ENCODE peak calls at places on chromosome 21, in seven cellular contexts. U is BE2C, O is uterus, K is lower lobe of right lung, Q is GM06990, N is aorta, I is adipocyte. M is an unnamed sample.

GRCh38 chr21:40155563-40155962 is 288.3 kb downstream of the PCP4 start:
- DNase-seq in N (no peak), Q (no peak), U (no peak), K (no peak), I (no peak), O (no peak), M (no peak)

GRCh38 chr21:28357743-28358142 is 634.9 kb downstream of the LTN1 start:
- DNase-seq in U (no peak), O (no peak), K (no peak), Q (no peak), I (no peak), N (no peak), M (no peak)

GRCh38 chr21:34534522-34534921 is 22.5 kb upstream of the KCNE1 start:
- DNase-seq in I (no peak), N (no peak), U (no peak), K (no peak), O (no peak), Q (no peak), M (peak)

GRCh38 chr21:38477241-38477640 is 21.0 kb downstream of the ERG start:
- DNase-seq in Q (no peak), O (no peak), N (no peak), K (no peak), U (no peak), I (no peak), M (no peak)

GRCh38 chr21:38888956-38889605 is 83.4 kb downstream of the ETS2 start:
- DNase-seq in K (no peak), O (no peak), U (no peak), I (peak), N (no peak), Q (no peak), M (no peak)

GRCh38 chr21:19507682-19508260 is 1104.2 kb upstream of the TMPRSS15 start:
- DNase-seq in K (no peak), N (no peak), Q (no peak), U (no peak), O (no peak), I (no peak), M (no peak)

GRCh38 chr21:46122241-46122671 is 24.3 kb downstream of the COL6A2 start:
- DNase-seq in I (no peak), Q (no peak), N (peak), O (peak), K (peak), U (no peak), M (peak)

GRCh38 chr21:45302082-45303061 is 14.7 kb upstream of the POFUT2 start:
- DNase-seq in O (peak), K (peak), I (no peak), Q (no peak), N (peak), U (peak), M (no peak)

GRCh38 chr21:14942801-14943490 is 121.9 kb downstream of the NRIP1 start:
- DNase-seq in K (no peak), N (no peak), U (no peak), O (no peak), Q (no peak), I (no peak), M (no peak)

GRCh38 chr21:27371688-27372331 is 404.9 kb upstream of the ADAMTS5 start:
- DNase-seq in O (no peak), I (no peak), N (no peak), Q (no peak), K (no peak), U (no peak), M (no peak)

GRCh38 chr21:33069994-33070811 is at the start of gene OLIG1:
- DNase-seq in N (no peak), I (peak), U (no peak), O (no peak), K (peak), Q (peak), M (peak)
- H3K4me3 ChIP-seq in N (no peak), I (no peak), U (no peak), O (no peak), K (peak), Q (no peak), M (no peak)

DNA sequence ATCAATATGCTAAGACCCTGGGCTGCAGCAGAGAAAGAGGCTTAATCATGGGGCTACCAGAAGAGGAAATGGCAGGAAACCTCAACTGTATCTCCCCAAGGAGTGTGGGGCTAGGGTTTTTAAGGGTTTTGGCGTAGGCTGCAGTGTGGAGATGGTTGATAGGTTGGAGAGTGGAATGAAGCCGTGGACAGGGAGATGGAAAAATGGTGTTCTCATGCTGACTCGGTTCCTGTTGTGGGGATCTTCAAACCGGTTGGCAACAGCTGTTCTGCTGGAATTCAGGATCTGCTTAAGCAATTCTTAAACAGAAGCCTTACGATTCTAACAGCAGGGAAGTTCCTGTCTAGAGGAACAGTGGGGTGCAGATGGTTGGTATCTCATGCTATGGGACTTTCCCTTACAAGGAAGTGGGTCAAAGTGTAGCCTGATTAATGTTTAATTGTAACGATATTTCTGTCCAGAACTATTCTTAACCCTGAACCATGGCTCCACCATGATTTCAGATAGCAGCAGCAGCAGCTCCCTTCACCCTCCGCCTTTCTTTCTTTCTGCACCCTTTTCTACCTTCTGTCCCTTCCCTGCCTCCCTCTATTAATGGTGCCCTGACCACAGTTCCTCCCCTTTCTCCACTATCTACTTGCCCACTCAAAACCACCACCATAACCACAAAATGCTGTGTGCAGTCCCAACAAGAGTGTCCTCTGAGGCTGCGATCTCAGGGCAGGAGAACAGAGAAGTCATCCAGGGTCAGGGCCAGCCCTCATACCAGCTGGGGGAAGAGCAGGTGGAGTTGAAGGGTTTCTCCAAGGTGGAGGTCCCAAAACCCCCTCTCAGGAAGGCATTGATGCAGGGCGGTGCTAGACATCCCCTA is 30.8 kb downstream of the RSPH1 start:
- DNase-seq in N (no peak), Q (peak), O (no peak), I (no peak), K (no peak), U (no peak), M (no peak)
- H3K4me3 ChIP-seq in N (no peak), Q (no peak), O (no peak), I (no peak), K (no peak), U (no peak), M (no peak)

DNA sequence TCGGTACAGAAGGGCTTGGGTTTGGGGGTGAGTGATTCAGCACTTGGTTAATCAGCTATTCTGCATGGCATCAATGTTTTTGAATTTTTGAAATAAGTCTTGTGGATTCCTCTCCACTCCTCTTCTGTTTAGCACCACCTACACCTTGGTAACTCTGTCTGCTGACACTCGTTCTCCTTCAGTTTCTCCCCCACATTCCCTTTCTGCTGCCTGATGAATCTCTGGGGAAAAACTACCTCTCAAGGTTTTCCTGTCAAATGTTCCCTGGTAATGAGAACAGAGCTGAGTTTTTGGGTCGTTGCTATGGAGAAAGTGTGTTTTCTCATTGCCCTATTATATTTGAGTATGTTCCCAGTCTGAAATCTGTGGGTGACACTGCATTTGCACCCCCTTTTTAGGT is 108.2 kb downstream of the GABPA start:
- DNase-seq in N (no peak), O (no peak), I (no peak), Q (no peak), K (no peak), U (no peak), M (no peak)
- H3K4me3 ChIP-seq in N (no peak), O (no peak), I (no peak), Q (no peak), K (no peak), U (no peak), M (no peak)

DNA sequence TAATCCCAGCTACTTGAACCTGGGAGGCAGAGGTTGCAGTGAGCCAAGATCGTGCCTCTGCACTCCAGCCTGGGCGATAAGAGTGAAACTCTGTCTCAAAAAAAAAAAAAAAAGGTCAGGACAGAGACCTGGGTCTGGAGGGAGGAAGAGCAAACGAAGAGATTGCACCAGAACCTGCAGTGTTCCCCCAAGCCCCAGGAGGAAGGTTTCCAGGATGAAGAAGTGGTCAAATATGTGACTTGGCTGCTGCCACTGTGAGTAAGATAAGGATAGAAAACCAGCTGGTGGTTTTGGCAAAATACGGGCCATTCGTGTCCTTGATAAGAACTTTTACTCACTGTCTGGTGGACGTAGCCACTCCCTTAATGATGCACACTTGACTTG is 42.2 kb downstream of the CLDN14 start:
- DNase-seq in N (peak), O (no peak), U (no peak), K (no peak), I (peak), Q (no peak), M (peak)
- H3K4me3 ChIP-seq in N (no peak), O (no peak), U (no peak), K (no peak), I (no peak), Q (no peak), M (no peak)

M was measured in foreskin fibroblast.